ENCODE peak calls at places on chromosome 2, in five cellular contexts. One of them, this sample, is unnamed.

GRCh38 chr2:53108246-53108645 is 659.4 kb upstream of the CHAC2 start:
- DNase-seq in H54: no peak
- DNase-seq in adrenal gland: no peak
- DNase-seq in right lobe of liver: no peak
- DNase-seq in IMR-90: no peak
- DNase-seq in this sample: no peak

GRCh38 chr2:129849559-129850160 is 129.8 kb upstream of the RAB6C start:
- DNase-seq in IMR-90: peak
- DNase-seq in adrenal gland: no peak
- DNase-seq in right lobe of liver: no peak
- DNase-seq in H54: peak
- DNase-seq in this sample: peak

GRCh38 chr2:136255127-136255526 is 137.2 kb upstream of the CXCR4 start:
- DNase-seq in adrenal gland: no peak
- DNase-seq in IMR-90: no peak
- DNase-seq in right lobe of liver: no peak
- DNase-seq in H54: no peak
- DNase-seq in this sample: no peak

GRCh38 chr2:33145459-33145858 is 198.7 kb downstream of the LTBP1 start:
- DNase-seq in right lobe of liver: no peak
- DNase-seq in H54: no peak
- DNase-seq in adrenal gland: no peak
- DNase-seq in IMR-90: peak
- DNase-seq in this sample: no peak

GRCh38 chr2:233532971-233533370 is 33.6 kb downstream of the USP40 start:
- DNase-seq in right lobe of liver: no peak
- DNase-seq in adrenal gland: no peak
- DNase-seq in H54: no peak
- DNase-seq in IMR-90: no peak
- DNase-seq in this sample: no peak

GRCh38 chr2:3365219-3365618 is 12.4 kb downstream of the EIPR1 start:
- DNase-seq in right lobe of liver: no peak
- DNase-seq in H54: no peak
- DNase-seq in adrenal gland: no peak
- DNase-seq in IMR-90: no peak
- DNase-seq in this sample: no peak

GRCh38 chr2:8575011-8575750 is 106.7 kb upstream of the ID2 start:
- DNase-seq in right lobe of liver: no peak
- DNase-seq in adrenal gland: peak
- DNase-seq in H54: no peak
- DNase-seq in IMR-90: peak
- DNase-seq in this sample: no peak

GRCh38 chr2:85439986-85440385 is 21.5 kb downstream of the SH2D6 start:
- DNase-seq in adrenal gland: no peak
- DNase-seq in IMR-90: no peak
- DNase-seq in H54: no peak
- DNase-seq in right lobe of liver: no peak
- DNase-seq in this sample: no peak

GRCh38 chr2:216540920-216541319 is 42.3 kb downstream of the RPL37A start:
- DNase-seq in H54: no peak
- DNase-seq in right lobe of liver: no peak
- DNase-seq in IMR-90: no peak
- DNase-seq in adrenal gland: no peak
- DNase-seq in this sample: no peak

GRCh38 chr2:27831279-27832050 is 58.7 kb downstream of the RBKS start:
- DNase-seq in right lobe of liver: no peak
- DNase-seq in IMR-90: no peak
- DNase-seq in H54: no peak
- DNase-seq in adrenal gland: no peak
- DNase-seq in this sample: no peak

GRCh38 chr2:216482640-216483039 is 16.0 kb upstream of the RPL37A start:
- DNase-seq in right lobe of liver: no peak
- DNase-seq in adrenal gland: no peak
- DNase-seq in H54: no peak
- DNase-seq in IMR-90: no peak
- DNase-seq in this sample: no peak

GRCh38 chr2:64327510-64328414 is 126.2 kb upstream of the LGALSL start:
- DNase-seq in adrenal gland: peak
- DNase-seq in right lobe of liver: peak
- DNase-seq in H54: no peak
- DNase-seq in IMR-90: no peak
- DNase-seq in this sample: no peak

GRCh38 chr2:86518498-86518897 is 44.7 kb downstream of the CHMP3 start:
- DNase-seq in adrenal gland: peak
- DNase-seq in H54: no peak
- DNase-seq in right lobe of liver: no peak
- DNase-seq in IMR-90: no peak
- DNase-seq in this sample: peak

GRCh38 chr2:64291181-64291580 is 147.0 kb upstream of the PELI1 start:
- DNase-seq in H54: peak
- DNase-seq in right lobe of liver: no peak
- DNase-seq in IMR-90: peak
- DNase-seq in adrenal gland: no peak
- DNase-seq in this sample: no peak

GRCh38 chr2:108092886-108093285 is 106.6 kb downstream of the SLC5A7 start:
- DNase-seq in H54: no peak
- DNase-seq in right lobe of liver: no peak
- DNase-seq in IMR-90: no peak
- DNase-seq in adrenal gland: no peak
- DNase-seq in this sample: no peak

GRCh38 chr2:232537499-232537898 is 2.0 kb upstream of the CHRNG start:
- DNase-seq in right lobe of liver: no peak
- DNase-seq in IMR-90: no peak
- DNase-seq in H54: no peak
- DNase-seq in adrenal gland: no peak
- DNase-seq in this sample: no peak

GRCh38 chr2:23384551-23385349 is at the start of gene KLHL29:
- DNase-seq in H54: peak
- DNase-seq in right lobe of liver: peak
- DNase-seq in IMR-90: peak
- DNase-seq in adrenal gland: peak
- DNase-seq in this sample: peak

GRCh38 chr2:237490805-237491194 is 3.7 kb downstream of the MLPH start:
- DNase-seq in IMR-90: no peak
- DNase-seq in right lobe of liver: no peak
- DNase-seq in H54: no peak
- DNase-seq in adrenal gland: no peak
- DNase-seq in this sample: no peak

GRCh38 chr2:9979977-9980376 is 28.5 kb downstream of the GRHL1 start:
- DNase-seq in right lobe of liver: no peak
- DNase-seq in IMR-90: no peak
- DNase-seq in H54: no peak
- DNase-seq in adrenal gland: no peak
- DNase-seq in this sample: no peak

GRCh38 chr2:42314892-42315468 is 46.0 kb downstream of the COX7A2L start:
- DNase-seq in H54: peak
- DNase-seq in IMR-90: peak
- DNase-seq in adrenal gland: no peak
- DNase-seq in right lobe of liver: no peak
- DNase-seq in this sample: no peak

GRCh38 chr2:219186754-219187456 is 8.8 kb downstream of the RETREG2 start:
- DNase-seq in right lobe of liver: no peak
- DNase-seq in H54: no peak
- DNase-seq in adrenal gland: no peak
- DNase-seq in IMR-90: no peak
- DNase-seq in this sample: no peak

GRCh38 chr2:23624378-23624777 is 239.4 kb downstream of the KLHL29 start:
- DNase-seq in H54: peak
- DNase-seq in right lobe of liver: no peak
- DNase-seq in adrenal gland: no peak
- DNase-seq in IMR-90: no peak
- DNase-seq in this sample: peak

GRCh38 chr2:216081487-216082387 is at the start of the genes PECR and TMEM169:
- DNase-seq in H54: peak
- DNase-seq in right lobe of liver: peak
- DNase-seq in IMR-90: peak
- DNase-seq in adrenal gland: peak
- DNase-seq in this sample: peak

GRCh38 chr2:102238039-102238756 is 51.4 kb downstream of the IL1RL2 start:
- DNase-seq in right lobe of liver: no peak
- DNase-seq in H54: no peak
- DNase-seq in IMR-90: peak
- DNase-seq in adrenal gland: peak
- DNase-seq in this sample: no peak

GRCh38 chr2:197502685-197503084 is 2.5 kb downstream of the HSPE1 start:
- DNase-seq in H54: no peak
- DNase-seq in right lobe of liver: no peak
- DNase-seq in adrenal gland: no peak
- DNase-seq in IMR-90: no peak
- DNase-seq in this sample: no peak

GRCh38 chr2:34104601-34105000 is 505.5 kb upstream of the FAM98A start:
- DNase-seq in IMR-90: peak
- DNase-seq in adrenal gland: no peak
- DNase-seq in H54: no peak
- DNase-seq in right lobe of liver: no peak
- DNase-seq in this sample: no peak

GRCh38 chr2:95138702-95139101 is 17.1 kb upstream of the MRPS5 start:
- DNase-seq in adrenal gland: no peak
- DNase-seq in IMR-90: no peak
- DNase-seq in H54: no peak
- DNase-seq in right lobe of liver: no peak
- DNase-seq in this sample: no peak

GRCh38 chr2:178824181-178824580 is 17.0 kb upstream of the TTN start:
- DNase-seq in right lobe of liver: no peak
- DNase-seq in adrenal gland: no peak
- DNase-seq in H54: no peak
- DNase-seq in IMR-90: no peak
- DNase-seq in this sample: no peak
- TF ChIP-seq POLR2A in right lobe of liver: no peak
- TF ChIP-seq POLR2A in adrenal gland: no peak
- TF ChIP-seq POLR2A in H54: no peak
- TF ChIP-seq POLR2A in IMR-90: no peak
- TF ChIP-seq POLR2A in this sample: no peak

DNA sequence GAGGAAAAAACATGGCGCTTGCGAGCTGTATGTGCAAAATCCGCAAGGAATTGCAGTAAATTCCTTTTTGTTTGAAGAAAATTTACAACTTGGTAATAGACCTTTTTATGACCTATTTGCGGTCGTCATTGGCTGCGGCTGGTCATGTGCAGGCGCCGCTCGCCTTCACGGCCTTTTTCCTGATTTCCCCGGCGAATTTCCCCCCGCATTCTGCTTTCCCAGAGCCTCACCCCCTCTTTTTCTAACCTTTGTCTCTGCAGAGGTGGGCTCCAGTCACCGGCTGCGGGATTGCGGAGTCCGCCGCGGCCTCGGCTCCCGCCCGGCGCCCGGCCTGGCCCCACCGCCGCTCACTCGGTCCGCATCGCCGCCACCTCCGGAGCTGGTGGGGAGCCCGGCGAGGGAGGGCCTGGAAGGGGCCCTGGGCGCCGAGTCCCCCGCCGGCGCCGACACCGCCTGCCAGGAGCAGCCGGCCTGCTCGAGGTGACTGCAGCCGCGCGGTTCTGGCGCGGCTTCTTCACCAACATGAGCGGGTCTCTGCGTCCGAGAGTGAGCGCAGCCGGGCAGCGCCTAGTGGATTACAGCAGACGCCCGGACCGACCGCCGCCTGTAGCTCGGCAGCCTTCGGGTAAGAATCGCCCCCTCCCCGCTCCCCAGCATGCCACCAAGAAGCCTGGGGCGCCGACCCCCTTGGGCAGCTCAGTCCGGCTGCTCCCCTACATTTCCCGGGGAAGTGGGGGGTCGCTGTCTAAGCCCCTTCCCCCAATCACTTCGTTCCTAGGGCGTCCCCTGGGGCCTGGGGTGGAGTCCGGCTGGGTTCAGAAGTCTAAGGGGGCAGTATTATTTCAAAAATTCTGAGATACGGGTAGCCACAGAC is 7.1 kb downstream of the HOXD8 start:
- DNase-seq in right lobe of liver: no peak
- DNase-seq in IMR-90: no peak
- DNase-seq in adrenal gland: peak
- DNase-seq in H54: peak
- DNase-seq in this sample: no peak
- TF ChIP-seq POLR2A in right lobe of liver: no peak
- TF ChIP-seq POLR2A in IMR-90: no peak
- TF ChIP-seq POLR2A in adrenal gland: peak
- TF ChIP-seq POLR2A in H54: no peak
- TF ChIP-seq POLR2A in this sample: no peak

GRCh38 chr2:62719757-62720156 is 14.2 kb downstream of the EHBP1 start:
- DNase-seq in right lobe of liver: no peak
- DNase-seq in H54: no peak
- DNase-seq in IMR-90: no peak
- DNase-seq in adrenal gland: no peak
- DNase-seq in this sample: no peak

GRCh38 chr2:62723253-62723652 is 17.7 kb downstream of the EHBP1 start:
- DNase-seq in right lobe of liver: no peak
- DNase-seq in adrenal gland: no peak
- DNase-seq in H54: no peak
- DNase-seq in IMR-90: no peak
- DNase-seq in this sample: no peak

GRCh38 chr2:62724106-62724505 is 18.6 kb downstream of the EHBP1 start:
- DNase-seq in adrenal gland: no peak
- DNase-seq in right lobe of liver: no peak
- DNase-seq in IMR-90: peak
- DNase-seq in H54: no peak
- DNase-seq in this sample: no peak

GRCh38 chr2:62724886-62725711 is 19.6 kb downstream of the EHBP1 start:
- DNase-seq in IMR-90: no peak
- DNase-seq in adrenal gland: peak
- DNase-seq in H54: peak
- DNase-seq in right lobe of liver: no peak
- DNase-seq in this sample: peak

GRCh38 chr2:62722679-62723078 is 17.2 kb downstream of the EHBP1 start:
- DNase-seq in right lobe of liver: no peak
- DNase-seq in adrenal gland: no peak
- DNase-seq in IMR-90: no peak
- DNase-seq in H54: no peak
- DNase-seq in this sample: no peak
- TF ChIP-seq POLR2A in right lobe of liver: no peak
- TF ChIP-seq POLR2A in adrenal gland: no peak
- TF ChIP-seq POLR2A in IMR-90: no peak
- TF ChIP-seq POLR2A in H54: no peak
- TF ChIP-seq POLR2A in this sample: no peak

DNA sequence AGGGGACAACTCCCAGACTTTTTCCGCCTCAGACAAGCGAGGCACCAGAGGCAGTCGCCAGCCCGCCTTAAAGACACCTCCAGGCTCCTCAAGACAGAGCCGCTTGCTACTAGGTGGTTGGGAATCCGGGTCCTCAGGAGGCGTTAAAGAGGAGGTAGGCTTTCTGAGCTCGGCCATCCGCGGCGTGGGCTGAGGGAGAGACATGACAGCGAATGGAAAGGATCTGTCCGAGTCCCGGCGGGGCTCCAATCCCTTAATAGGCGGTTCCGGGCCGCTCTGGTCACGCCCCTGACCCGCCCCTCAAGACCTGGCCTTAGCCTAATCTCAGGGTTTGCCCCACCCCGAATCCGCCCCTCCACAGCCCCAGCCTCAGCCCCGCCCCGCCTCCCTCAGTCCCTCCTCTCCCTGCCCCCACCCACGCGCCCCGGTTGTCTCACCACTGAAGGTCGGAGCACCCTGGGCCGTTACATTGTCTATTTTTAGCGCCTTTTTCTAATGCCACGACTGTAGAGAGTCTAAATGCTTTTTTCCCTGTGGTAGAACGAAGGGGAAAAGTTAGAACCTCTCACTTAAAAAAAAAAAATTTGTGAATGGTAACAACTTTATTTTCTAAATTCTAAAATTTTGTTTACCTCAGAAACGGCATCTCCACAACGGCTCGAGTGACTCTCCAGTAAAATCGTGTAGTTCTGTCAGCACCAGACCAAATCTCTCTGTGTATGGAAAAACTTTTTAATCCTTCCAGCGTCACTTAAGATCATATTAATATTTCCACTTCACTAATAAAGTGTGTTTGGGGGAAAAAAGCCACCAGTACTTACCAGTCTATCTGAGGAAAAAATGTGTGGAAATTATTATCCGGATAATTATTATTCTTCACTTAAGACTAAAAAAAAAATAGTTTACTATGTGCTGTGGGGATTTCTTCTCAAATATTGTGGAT is at the start of gene RAD51AP2:
- DNase-seq in adrenal gland: peak
- DNase-seq in right lobe of liver: peak
- DNase-seq in H54: peak
- DNase-seq in IMR-90: peak
- DNase-seq in this sample: peak
- TF ChIP-seq POLR2A in adrenal gland: no peak
- TF ChIP-seq POLR2A in right lobe of liver: peak
- TF ChIP-seq POLR2A in H54: peak
- TF ChIP-seq POLR2A in IMR-90: no peak
- TF ChIP-seq POLR2A in this sample: no peak